ENCODE peak calls at places on chromosomes 16 and 17, in seven cellular contexts. H is adrenal gland, R is GM12865, P is epithelial cell of esophagus, B is left cardiac atrium, E is HEK293T, O is fibroblast of pulmonary artery. N is an unnamed sample.

GRCh38 chr17:15431766-15432165 is 35.7 kb downstream of the CDRT4 start:
- DNase-seq in H (no peak), R (no peak), P (no peak), B (no peak), E (no peak), O (no peak), N (no peak)

GRCh38 chr16:30697264-30698138 is 1.5 kb upstream of the SRCAP start:
- DNase-seq in H (no peak), R (no peak), P (no peak), B (no peak), E (peak), O (no peak), N (peak)

GRCh38 chr17:82237083-82237745 is 8.4 kb downstream of the SLC16A3 start:
- DNase-seq in H (no peak), R (no peak), P (no peak), B (no peak), E (no peak), O (no peak), N (no peak)

GRCh38 chr17:1049446-1050225 is 52.7 kb downstream of the TIMM22 start:
- DNase-seq in H (no peak), R (no peak), P (no peak), B (peak), E (no peak), O (no peak), N (no peak)

GRCh38 chr17:5873781-5874180 is 196.4 kb upstream of the WSCD1 start:
- DNase-seq in H (no peak), R (no peak), P (no peak), B (no peak), E (no peak), O (no peak), N (no peak)

GRCh38 chr17:20935740-20936139 is 107.1 kb downstream of the USP22 start:
- DNase-seq in H (no peak), R (no peak), P (peak), B (no peak), E (no peak), O (peak), N (peak)

GRCh38 chr17:43814714-43815113 is 18.2 kb downstream of the MPP3 start:
- DNase-seq in H (no peak), R (no peak), P (peak), B (no peak), E (no peak), O (peak), N (no peak)

GRCh38 chr16:1034230-1035065 is 38.1 kb upstream of the SSTR5 start:
- DNase-seq in H (no peak), R (no peak), P (no peak), B (no peak), E (no peak), O (no peak), N (no peak)

GRCh38 chr16:49661465-49662187 is 194.3 kb downstream of the ZNF423 start:
- DNase-seq in H (no peak), R (no peak), P (no peak), B (no peak), E (no peak), O (no peak), N (no peak)

GRCh38 chr16:56547120-56547948 is 17.5 kb upstream of the MT4 start:
- DNase-seq in H (no peak), R (no peak), P (peak), B (no peak), E (no peak), O (peak), N (peak)

GRCh38 chr16:66639091-66639885 is 34.8 kb downstream of the CMTM3 start:
- DNase-seq in H (no peak), R (no peak), P (peak), B (no peak), E (no peak), O (peak), N (no peak)